ENCODE peak calls at places on chromosomes 7 and 10, in five cellular contexts. K, M, S, Z and N are unnamed samples.
A peak's percentile ranks its signal among the peaks of the same experiment; 100 is the strongest.

GRCh38 chr10:17348111-17349008 is 106.0 kb downstream of the ST8SIA6 start:
- DNase-seq in K (peak; percentile 56), M (peak; percentile 0), S (peak; percentile 63), Z (peak; percentile 23), N (peak; percentile 89)

GRCh38 chr10:60382946-60383681 is 6.6 kb downstream of the ANK3 start:
- DNase-seq in K (no peak), M (no peak), S (no peak), Z (no peak), N (no peak)

GRCh38 chr10:52353960-52354394 is 39.9 kb downstream of the DKK1 start:
- DNase-seq in K (no peak), M (no peak), S (no peak), Z (no peak), N (no peak)

GRCh38 chr7:124785994-124786393 is 20.4 kb upstream of the GPR37 start:
- DNase-seq in K (no peak), M (no peak), S (no peak), Z (no peak), N (no peak)

GRCh38 chr10:6924166-6924565 is 344.1 kb upstream of the PRKCQ start:
- DNase-seq in K (peak; percentile 77), M (no peak), S (no peak), Z (no peak), N (peak; percentile 20)

GRCh38 chr10:13959443-13960359 is 371.0 kb downstream of the FRMD4A start:
- DNase-seq in K (peak; percentile 81), M (peak; percentile 75), S (no peak), Z (no peak), N (no peak)

GRCh38 chr7:29957921-29958320 is 31.7 kb downstream of the SCRN1 start:
- DNase-seq in K (no peak), M (no peak), S (no peak), Z (no peak), N (no peak)

GRCh38 chr7:3559178-3559765 is 258.2 kb downstream of the SDK1 start:
- DNase-seq in K (peak; percentile 88), M (no peak), S (no peak), Z (no peak), N (peak; percentile 85)

GRCh38 chr7:7256731-7257274 is 74.5 kb downstream of the C1GALT1 start:
- DNase-seq in K (no peak), M (no peak), S (peak; percentile 32), Z (no peak), N (no peak)

GRCh38 chr7:107505997-107506682 is 36.3 kb downstream of the GPR22 start:
- DNase-seq in K (no peak), M (no peak), S (no peak), Z (peak; percentile 71), N (no peak)

GRCh38 chr7:96179863-96180262 is 142.0 kb downstream of the SLC25A13 start:
- DNase-seq in K (no peak), M (no peak), S (no peak), Z (no peak), N (no peak)

GRCh38 chr7:45987521-45988290 is 66.6 kb upstream of the IGFBP3 start:
- DNase-seq in K (no peak), M (no peak), S (no peak), Z (no peak), N (no peak)

GRCh38 chr10:2351566-2351965 is 614.2 kb upstream of the ADARB2 start:
- DNase-seq in K (no peak), M (no peak), S (no peak), Z (no peak), N (no peak)

GRCh38 chr7:516216-516605 is 3.4 kb downstream of the PDGFA start:
- DNase-seq in K (no peak), M (no peak), S (no peak), Z (no peak), N (no peak)

GRCh38 chr7:518630-519428 is 817 bp downstream of the PDGFA start:
- DNase-seq in K (peak; percentile 72), M (peak; percentile 88), S (peak; percentile 90), Z (peak; percentile 88), N (peak; percentile 51)

GRCh38 chr7:519429-519973 is at the start of gene PDGFA:
- DNase-seq in K (no peak), M (peak; percentile 74), S (peak; percentile 69), Z (no peak), N (no peak)

GRCh38 chr7:516606-517456 is 2.8 kb downstream of the PDGFA start:
- DNase-seq in K (peak; percentile 51), M (peak; percentile 65), S (peak; percentile 40), Z (peak; percentile 83), N (peak; percentile 71)

GRCh38 chr7:517848-518629 is 1.6 kb downstream of the PDGFA start:
- DNase-seq in K (peak; percentile 46), M (peak; percentile 63), S (peak; percentile 72), Z (peak; percentile 73), N (peak; percentile 52)
- H3K27ac ChIP-seq in K (peak overlapping the region; percentile 50), M (no peak overlapping the region), S (peak overlapping the region; percentile 97), Z (peak overlapping the region; percentile 98), N (peak overlapping the region; percentile 53)

GRCh38 chr7:17133977-17134376 is 164.5 kb upstream of the AHR start:
- DNase-seq in K (no peak), M (no peak), S (no peak), Z (no peak), N (no peak)

GRCh38 chr7:17136156-17136555 is 162.3 kb upstream of the AHR start:
- DNase-seq in K (no peak), M (no peak), S (no peak), Z (no peak), N (no peak)

GRCh38 chr7:17132726-17133125 is 165.7 kb upstream of the AHR start:
- DNase-seq in K (no peak), M (no peak), S (no peak), Z (no peak), N (no peak)

GRCh38 chr7:17131983-17132655 is 166.3 kb upstream of the AHR start:
- DNase-seq in K (no peak), M (no peak), S (no peak), Z (no peak), N (no peak)

GRCh38 chr7:17134786-17135185 is 163.7 kb upstream of the AHR start:
- DNase-seq in K (no peak), M (no peak), S (no peak), Z (no peak), N (no peak)
- H3K27me3 ChIP-seq in K (no peaks in the 10 kb centered on the region), M (no peaks in the 10 kb centered on the region), S (no peaks in the 10 kb centered on the region), Z (no peaks in the 10 kb centered on the region), N (no peaks in the 10 kb centered on the region)

GRCh38 chr10:45373003-45373782 is 823 bp upstream of the ALOX5 start:
- DNase-seq in K (no peak), M (peak; percentile 25), S (no peak), Z (peak; percentile 46), N (no peak)

GRCh38 chr10:45371555-45371954 is 2.5 kb upstream of the ALOX5 start:
- DNase-seq in K (no peak), M (no peak), S (no peak), Z (no peak), N (no peak)

GRCh38 chr10:45372251-45372951 is 1.6 kb upstream of the ALOX5 start:
- DNase-seq in K (no peak), M (no peak), S (no peak), Z (no peak), N (no peak)

GRCh38 chr10:45368181-45368580 is 5.8 kb upstream of the ALOX5 start:
- DNase-seq in K (no peak), M (no peak), S (no peak), Z (no peak), N (no peak)

DNA sequence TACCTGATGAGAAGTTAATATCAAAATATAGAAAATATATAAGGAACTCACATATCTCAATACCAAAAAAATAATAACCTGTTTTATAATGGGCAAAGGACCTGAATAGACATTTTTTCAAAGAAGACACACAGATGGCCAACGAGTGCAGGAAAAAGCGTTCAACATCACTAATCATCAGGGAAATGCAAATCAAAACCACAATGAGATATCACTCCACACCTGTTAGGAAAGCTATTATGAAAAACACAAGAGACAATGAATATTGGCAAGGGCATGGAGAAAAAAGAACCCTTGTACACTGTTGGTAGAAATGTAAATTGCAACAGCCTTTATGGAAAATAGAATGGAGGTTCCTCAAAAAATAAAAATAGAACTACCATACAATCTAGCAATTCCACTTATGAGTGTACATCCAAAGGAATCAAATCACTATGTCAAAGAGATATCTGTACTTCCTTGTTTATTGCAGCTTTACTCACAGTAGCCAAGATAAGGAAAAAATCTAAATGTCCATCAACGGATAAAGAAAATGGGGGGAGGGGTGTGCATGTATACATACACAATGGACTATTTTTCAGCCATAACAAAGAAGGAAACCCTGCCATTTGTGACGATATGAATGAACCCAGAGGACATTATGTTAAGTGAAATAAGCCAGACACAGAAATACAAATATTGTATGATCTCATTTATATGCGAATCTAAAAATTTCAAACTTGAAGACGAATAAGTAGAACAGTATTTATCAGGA is 3.6 kb upstream of the ALOX5 start:
- DNase-seq in K (no peak), M (no peak), S (no peak), Z (no peak), N (no peak)
- H3K4me3 ChIP-seq in K (no peak overlapping the region), M (no peak overlapping the region), S (no peak overlapping the region), Z (no peak overlapping the region), N (no peak overlapping the region)

GRCh38 chr7:101536668-101537067 is 92.4 kb downstream of the MYL10 start:
- DNase-seq in K (no peak), M (no peak), S (no peak), Z (no peak), N (no peak)
- H3K27ac ChIP-seq in K (no peak overlapping the region), M (peak overlapping the region; percentile 52), S (no peak overlapping the region), Z (no peak overlapping the region), N (no peak overlapping the region)

DNA sequence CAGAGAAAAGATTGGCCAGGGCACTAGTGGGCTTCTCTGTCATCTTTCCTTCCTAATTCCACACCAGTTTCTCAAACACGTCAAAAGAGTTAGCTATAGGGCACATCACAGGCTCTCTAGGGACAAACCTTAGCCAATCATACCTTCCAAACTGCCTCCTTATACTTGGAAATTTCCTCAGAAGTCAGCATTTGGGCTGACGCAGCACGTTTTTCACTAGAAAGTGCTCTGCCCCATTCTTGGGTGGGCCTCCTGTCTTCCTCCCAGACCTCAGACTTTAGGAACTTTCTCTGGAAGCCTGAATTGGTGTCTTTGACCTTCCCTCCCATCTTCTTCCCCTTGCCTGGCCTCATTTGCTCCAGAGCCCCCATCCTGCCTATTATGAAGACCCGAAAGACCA is 11.1 kb downstream of the SFXN3 start:
- DNase-seq in K (no peak), M (no peak), S (no peak), Z (no peak), N (no peak)
- H3K27me3 ChIP-seq in K (peaks cover 11% of the 10 kb centered on the region), M (peaks cover 25% of the 10 kb centered on the region), S (peaks cover 5% of the 10 kb centered on the region), Z (peaks cover 5% of the 10 kb centered on the region), N (no peaks in the 10 kb centered on the region)

GRCh38 chr7:25240896-25241295 is 12.6 kb upstream of the NPVF start:
- DNase-seq in K (no peak), M (no peak), S (no peak), Z (no peak), N (no peak)
- H3K4me3 ChIP-seq in K (no peak overlapping the region), M (no peak overlapping the region), S (no peak overlapping the region), Z (no peak overlapping the region), N (no peak overlapping the region)